ENCODE peak calls at places on chromosomes 6 and 20, in four cellular contexts. C, P, N and W are unnamed samples.

GRCh38 chr20:59010321-59010994 is 3.4 kb upstream of the CTSZ start:
- DNase-seq in P (no peak), C (no peak), N (peak), W (no peak)

GRCh38 chr6:3410385-3411360 is 46.2 kb downstream of the SLC22A23 start:
- DNase-seq in P (peak), N (peak), C (no peak), W (peak)

GRCh38 chr6:35021014-35021413 is 120.1 kb downstream of the TCP11 start:
- DNase-seq in N (no peak), C (no peak), P (no peak), W (peak)

GRCh38 chr6:75098709-75099108 is 107.1 kb downstream of the COL12A1 start:
- DNase-seq in P (peak), C (no peak), N (peak), W (no peak)

GRCh38 chr6:100001915-100002388 is 7.9 kb upstream of the MCHR2 start:
- DNase-seq in N (peak), C (no peak), P (peak), W (peak)

GRCh38 chr6:153511896-153512496 is 380.9 kb upstream of the RGS17 start:
- DNase-seq in C (no peak), N (peak), P (peak), W (peak)

GRCh38 chr6:20827798-20828197 is 293.5 kb downstream of the CDKAL1 start:
- DNase-seq in C (no peak), P (peak), N (no peak), W (no peak)

GRCh38 chr20:23639490-23639958 is 1.8 kb upstream of the CST3 start:
- DNase-seq in N (no peak), C (no peak), P (no peak), W (no peak)

GRCh38 chr6:137495652-137496391 is 1.6 kb upstream of the OLIG3 start:
- DNase-seq in N (no peak), P (no peak), C (no peak), W (peak)

GRCh38 chr20:31839782-31840487 is 5.5 kb downstream of the FOXS1 start:
- DNase-seq in C (no peak), P (no peak), N (no peak), W (no peak)

GRCh38 chr20:14622796-14623195 is 285.4 kb upstream of the FLRT3 start:
- DNase-seq in N (peak), C (peak), P (peak), W (peak)

GRCh38 chr6:122033564-122034181 is 365.8 kb upstream of the HSF2 start:
- DNase-seq in C (peak), P (peak), N (peak), W (peak)

GRCh38 chr20:21519136-21519584 is 5.3 kb upstream of the NKX2-2 start:
- DNase-seq in C (no peak), N (peak), P (no peak), W (peak)

GRCh38 chr20:6164421-6165341 is 41.9 kb upstream of the FERMT1 start:
- DNase-seq in P (no peak), N (peak), C (no peak), W (no peak)

GRCh38 chr20:43987531-43987930 is 72.9 kb downstream of the TOX2 start:
- DNase-seq in C (no peak), P (no peak), N (no peak), W (no peak)

GRCh38 chr6:114764866-114765265 is 422.0 kb upstream of the HS3ST5 start:
- DNase-seq in C (no peak), N (no peak), P (no peak), W (no peak)

GRCh38 chr6:114762145-114762544 is 419.3 kb upstream of the HS3ST5 start:
- DNase-seq in P (no peak), C (no peak), N (no peak), W (no peak)
- H3K56ac ChIP-seq in P (no peak), C (no peak), N (no peak), W (no peak)

GRCh38 chr6:41428402-41428994 is 93.1 kb downstream of the NCR2 start:
- DNase-seq in N (no peak), C (no peak), P (no peak), W (no peak)

GRCh38 chr6:41428995-41429417 is 93.6 kb downstream of the NCR2 start:
- DNase-seq in N (peak), P (peak), C (no peak), W (no peak)

GRCh38 chr6:41430875-41431274 is 95.5 kb downstream of the NCR2 start:
- DNase-seq in C (no peak), N (no peak), P (peak), W (no peak)

GRCh38 chr6:41427642-41428401 is 92.4 kb downstream of the NCR2 start:
- DNase-seq in C (peak), N (peak), P (no peak), W (peak)

GRCh38 chr6:41429506-41430504 is 94.4 kb downstream of the NCR2 start:
- DNase-seq in N (no peak), P (no peak), C (no peak), W (no peak)
- H2AK5ac ChIP-seq in N (no peak), P (no peak), C (no peak), W (no peak)

GRCh38 chr6:108589244-108589730 is 28.6 kb downstream of the FOXO3 start:
- DNase-seq in P (peak), N (peak), C (peak), W (peak)

GRCh38 chr6:108588586-108588985 is 27.9 kb downstream of the FOXO3 start:
- DNase-seq in C (no peak), N (peak), P (peak), W (no peak)

GRCh38 chr6:108594640-108595039 is 33.9 kb downstream of the FOXO3 start:
- DNase-seq in P (no peak), C (no peak), N (no peak), W (no peak)

GRCh38 chr6:108592371-108593337 is 31.9 kb downstream of the FOXO3 start:
- DNase-seq in C (no peak), N (peak), P (peak), W (no peak)

GRCh38 chr6:108591040-108591816 is 30.5 kb downstream of the FOXO3 start:
- DNase-seq in N (no peak), C (no peak), P (peak), W (no peak)
- H3K56ac ChIP-seq in N (no peak), C (no peak), P (no peak), W (no peak)

GRCh38 chr6:106134087-106134770 is 48.1 kb downstream of the PRDM1 start:
- DNase-seq in P (no peak), C (no peak), N (no peak), W (no peak)
- H2AK5ac ChIP-seq in P (peak), C (no peak), N (no peak), W (no peak)

GRCh38 chr6:23269436-23269835 is 700.1 kb downstream of the HDGFL1 start:
- DNase-seq in P (peak), N (no peak), C (no peak), W (no peak)
- H3K56ac ChIP-seq in P (no peak), N (no peak), C (no peak), W (no peak)

DNA sequence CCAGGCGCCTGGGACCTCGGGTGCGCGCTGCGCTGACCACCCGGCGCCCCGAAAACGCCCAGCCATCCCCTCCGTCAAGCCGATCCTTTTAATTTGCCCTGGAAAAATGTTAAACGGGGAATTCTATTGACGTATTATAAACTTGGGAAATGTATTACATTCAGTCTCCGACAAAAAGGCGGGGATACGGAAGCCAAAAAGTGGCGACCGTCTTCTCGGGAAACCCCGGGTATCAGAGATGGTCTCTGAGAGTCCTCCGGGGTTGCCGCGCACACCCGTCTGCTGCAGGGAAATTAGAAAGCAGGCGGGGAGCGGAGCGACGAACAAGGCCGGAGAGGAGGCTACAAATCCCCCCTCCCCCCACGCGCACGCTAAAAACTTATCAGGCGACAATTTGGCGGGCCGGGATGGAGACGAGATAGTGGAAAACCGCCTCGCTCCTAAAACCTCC is 1.5 kb downstream of the SALL4 start:
- DNase-seq in P (no peak), N (peak), C (no peak), W (no peak)
- H2AK5ac ChIP-seq in P (no peak), N (no peak), C (peak), W (no peak)

GRCh38 chr6:166297606-166298005 is 10.6 kb downstream of the PRR18 start:
- DNase-seq in N (no peak), C (no peak), P (no peak), W (no peak)

GRCh38 chr6:166296035-166296883 is 11.9 kb downstream of the PRR18 start:
- DNase-seq in C (no peak), N (no peak), P (no peak), W (no peak)

GRCh38 chr6:166301611-166302529 is 6.3 kb downstream of the PRR18 start:
- DNase-seq in N (no peak), P (no peak), C (no peak), W (no peak)

GRCh38 chr6:166304106-166304505 is 4.1 kb downstream of the PRR18 start:
- DNase-seq in N (no peak), P (no peak), C (no peak), W (peak)

DNA sequence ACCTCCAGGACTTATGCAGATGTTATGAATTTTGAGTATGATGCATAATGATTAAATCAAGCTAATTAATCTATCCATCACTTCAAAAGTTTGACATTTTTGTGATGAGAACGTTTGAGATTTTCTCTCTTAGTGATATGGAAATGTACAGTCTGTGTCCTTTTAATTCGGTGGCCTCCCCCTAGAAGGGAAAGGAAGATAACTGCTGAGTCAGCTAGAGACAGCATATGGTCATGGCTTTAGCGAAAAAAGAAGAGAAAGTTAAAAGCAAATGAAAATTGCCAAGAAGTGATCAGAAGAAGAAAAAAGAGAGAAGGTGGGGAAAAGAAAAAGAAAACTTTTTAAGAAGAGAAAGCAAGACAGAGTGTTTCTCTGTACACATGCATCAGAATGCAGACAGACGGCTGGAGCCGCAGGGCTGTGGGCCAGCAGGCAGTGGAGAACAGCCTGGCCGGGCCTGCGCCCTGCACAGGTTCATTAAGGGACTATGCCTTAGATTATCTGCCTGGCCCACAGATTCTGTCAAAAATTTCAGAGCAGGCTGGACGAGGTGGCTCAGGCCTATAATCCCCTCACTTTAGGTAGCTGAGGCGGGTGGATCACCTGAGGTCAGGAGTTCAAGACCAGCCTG is 7.7 kb downstream of the PRR18 start:
- DNase-seq in N (no peak), P (no peak), C (no peak), W (no peak)
- H3K56ac ChIP-seq in N (no peak), P (no peak), C (no peak), W (no peak)

DNA sequence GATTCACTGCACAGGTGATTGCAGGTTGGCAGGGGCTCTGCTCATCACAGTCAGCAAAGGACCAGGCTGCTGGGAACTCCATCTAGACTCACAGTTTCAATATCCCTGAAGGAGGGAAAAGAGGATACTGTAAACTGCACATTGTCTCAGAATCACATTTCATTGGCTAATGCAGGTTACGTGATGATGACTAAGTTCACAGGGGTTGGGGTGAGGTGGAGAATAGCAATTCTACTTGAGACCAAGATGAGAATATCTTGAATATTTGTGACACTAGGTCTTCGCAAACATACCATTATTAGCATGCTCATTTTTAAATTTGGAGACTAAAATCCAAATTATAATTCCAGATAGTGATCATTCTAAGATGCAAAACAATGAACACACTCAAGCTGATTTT is 208.5 kb upstream of the CITED2 start:
- DNase-seq in C (no peak), N (no peak), P (peak), W (no peak)
- H2AK5ac ChIP-seq in C (no peak), N (no peak), P (peak), W (no peak)

GRCh38 chr6:89385156-89385667 is 26.9 kb downstream of the RRAGD start:
- DNase-seq in P (no peak), N (peak), C (no peak), W (no peak)
- H3K56ac ChIP-seq in P (no peak), N (peak), C (no peak), W (no peak)

DNA sequence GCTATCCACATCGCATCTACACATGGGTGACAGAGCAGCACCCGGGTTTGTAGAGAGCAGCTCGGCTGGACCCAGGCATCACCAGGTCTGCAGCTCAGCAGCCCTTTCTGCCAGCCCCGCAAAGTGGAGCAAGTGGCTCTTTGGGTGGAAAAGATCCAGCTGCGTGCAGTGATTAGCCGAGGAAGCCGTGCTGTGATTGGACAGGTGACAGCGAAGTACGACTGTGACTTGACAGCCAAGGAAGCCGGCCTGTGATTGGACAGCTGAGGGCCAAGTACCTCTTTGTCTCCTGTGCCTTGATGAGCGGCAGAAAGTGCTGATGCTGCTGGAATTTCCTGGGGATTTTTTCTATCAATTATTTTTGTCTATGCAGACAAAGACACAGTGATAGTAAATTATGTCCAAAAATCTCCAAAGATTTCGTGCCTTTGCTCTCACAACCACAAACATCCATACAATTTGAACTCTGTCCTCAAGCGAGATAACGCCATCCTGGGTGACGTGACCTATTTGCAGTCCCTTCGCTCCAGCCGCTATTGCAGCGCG is 62.3 kb upstream of the GPR31 start:
- DNase-seq in P (no peak), C (no peak), N (no peak), W (no peak)
- H2AK5ac ChIP-seq in P (no peak), C (no peak), N (no peak), W (no peak)